ENCODE peak calls at places on chromosomes 3 and 15, in five cellular contexts. G is MM.1S; L is transverse colon; W is CD8-positive, alpha-beta T cell; E is AG09319. J is an unnamed sample.

GRCh38 chr3:58200846-58201355 is 9.9 kb downstream of the DNASE1L3 start:
- DNase-seq in E (no peak), G (no peak), L (no peak), W (no peak), J (no peak)

GRCh38 chr15:45521596-45522167 is 873 bp downstream of the SLC30A4 start:
- DNase-seq in L (peak; percentile 26), E (no peak), W (no peak), G (peak; percentile 38), J (peak; percentile 60)

GRCh38 chr3:9279959-9280358 is 30.5 kb upstream of the SRGAP3 start:
- DNase-seq in W (no peak), L (no peak), G (no peak), E (no peak), J (no peak)

GRCh38 chr15:100834731-100835130 is 44.9 kb upstream of the ALDH1A3 start:
- DNase-seq in L (no peak), E (no peak), G (no peak), W (no peak), J (no peak)

GRCh38 chr15:66053991-66054390 is 184.7 kb downstream of the RAB11A start:
- DNase-seq in G (no peak), W (no peak), E (no peak), L (no peak), J (no peak)

GRCh38 chr3:129587559-129588210 is 18.8 kb downstream of the PLXND1 start:
- DNase-seq in W (no peak), L (no peak), E (no peak), G (no peak), J (no peak)

GRCh38 chr3:38608086-38608775 is 41.3 kb downstream of the SCN5A start:
- DNase-seq in W (no peak), G (no peak), E (no peak), L (no peak), J (no peak)

GRCh38 chr3:132509096-132509495 is 88.0 kb upstream of the ACKR4 start:
- DNase-seq in W (no peak), G (no peak), E (no peak), L (no peak), J (no peak)

GRCh38 chr3:72177075-72178050 is 392.4 kb upstream of the PROK2 start:
- DNase-seq in E (no peak), L (peak; percentile 41), W (no peak), G (peak; percentile 63), J (peak; percentile 42)

GRCh38 chr3:59607628-59608027 is 557.8 kb upstream of the CFAP20DC start:
- DNase-seq in L (no peak), G (no peak), W (no peak), E (no peak), J (no peak)

DNA sequence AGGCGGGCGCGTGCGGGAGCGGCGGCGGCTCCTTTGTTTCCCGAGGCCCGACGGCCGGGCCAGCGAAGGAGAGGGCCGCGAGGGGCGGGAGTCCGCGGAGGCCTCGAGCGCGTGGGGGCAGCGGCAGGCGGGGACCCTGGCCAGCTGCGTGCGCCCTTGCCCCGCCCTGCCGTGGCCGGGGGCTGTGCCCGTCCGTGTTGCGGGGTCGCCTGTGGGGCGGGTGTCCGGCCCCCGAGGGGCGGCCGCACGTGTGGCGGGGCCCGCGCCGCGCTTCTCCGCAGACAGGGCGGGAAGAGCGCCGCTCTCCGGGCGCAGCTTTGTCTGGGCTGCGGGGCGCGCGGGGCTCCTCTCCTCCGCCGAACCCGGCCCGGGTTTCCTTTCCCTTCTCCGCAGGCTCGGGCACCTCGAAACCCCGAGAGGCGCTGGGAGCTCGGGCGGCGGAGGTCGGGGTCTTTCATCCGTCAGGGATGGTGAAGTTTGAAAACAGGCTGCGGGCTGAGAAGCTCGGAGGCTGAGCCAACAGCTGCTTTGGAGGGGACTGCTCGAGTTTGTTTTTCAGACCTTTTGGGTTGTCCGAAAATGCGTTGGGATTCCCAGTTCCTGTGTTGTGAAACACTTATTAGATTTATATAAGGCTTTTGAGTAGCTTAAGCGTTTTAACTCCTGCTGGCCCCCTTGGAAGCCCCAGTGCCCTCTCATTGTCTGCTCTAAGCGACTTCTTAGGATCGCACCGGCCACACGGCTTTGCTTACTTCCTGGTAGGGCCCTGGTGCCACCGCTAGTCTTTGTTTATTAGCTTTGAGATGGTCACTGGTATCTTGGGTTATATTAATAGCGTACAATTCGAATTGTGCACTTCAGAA is 817 bp downstream of the USP3 start:
- DNase-seq in L (peak; percentile 80), G (peak; percentile 83), W (peak; percentile 29), E (no peak), J (no peak)
- TF ChIP-seq CTCF in L (peak; percentile 70), G (peak; percentile 34), W (no peak), E (peak; percentile 8), J (peak; percentile 39)

GRCh38 chr3:146256851-146257486 is 6.1 kb upstream of the PLSCR4 start:
- DNase-seq in G (no peak), L (no peak), W (no peak), E (no peak), J (no peak)
- TF ChIP-seq CTCF in G (no peak), L (no peak), W (no peak), E (no peak), J (no peak)

GRCh38 chr3:54967586-54968244 is 39.9 kb upstream of the LRTM1 start:
- DNase-seq in W (no peak), L (no peak), G (no peak), E (no peak), J (no peak)

GRCh38 chr3:54968546-54969172 is 40.8 kb upstream of the LRTM1 start:
- DNase-seq in L (no peak), W (no peak), G (no peak), E (no peak), J (no peak)

GRCh38 chr3:54969652-54970051 is 41.8 kb upstream of the LRTM1 start:
- DNase-seq in E (no peak), G (no peak), L (no peak), W (no peak), J (no peak)

GRCh38 chr3:54965746-54966145 is 37.9 kb upstream of the LRTM1 start:
- DNase-seq in W (no peak), E (no peak), G (no peak), L (no peak), J (no peak)

DNA sequence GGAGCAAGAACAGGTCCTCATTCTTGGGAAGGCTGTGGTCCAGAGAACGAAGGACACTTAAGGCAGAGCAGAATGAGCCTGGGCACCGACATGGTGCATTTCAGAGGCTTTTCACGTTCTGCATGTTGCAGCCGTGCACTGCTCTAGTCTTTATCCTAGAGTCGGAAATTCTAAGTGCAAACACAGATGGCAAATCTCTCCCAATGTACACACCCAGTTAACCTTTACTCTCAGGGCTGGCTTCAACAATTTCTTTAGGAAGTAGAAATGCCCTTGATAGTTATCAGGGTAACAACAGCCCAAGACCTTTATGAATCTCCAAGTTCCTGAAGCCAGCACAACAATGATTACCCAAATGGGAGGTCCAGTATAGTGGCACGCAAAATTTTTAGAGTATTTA is 39.1 kb upstream of the LRTM1 start:
- DNase-seq in G (no peak), L (no peak), W (no peak), E (no peak), J (no peak)
- TF ChIP-seq CTCF in G (no peak), L (no peak), W (no peak), E (no peak), J (no peak)

GRCh38 chr3:42957573-42957972 is 21.5 kb upstream of the GASK1A start:
- DNase-seq in G (no peak), W (no peak), E (no peak), L (no peak), J (no peak)
- TF ChIP-seq CTCF in G (no peak), W (no peak), E (no peak), L (no peak), J (no peak)

DNA sequence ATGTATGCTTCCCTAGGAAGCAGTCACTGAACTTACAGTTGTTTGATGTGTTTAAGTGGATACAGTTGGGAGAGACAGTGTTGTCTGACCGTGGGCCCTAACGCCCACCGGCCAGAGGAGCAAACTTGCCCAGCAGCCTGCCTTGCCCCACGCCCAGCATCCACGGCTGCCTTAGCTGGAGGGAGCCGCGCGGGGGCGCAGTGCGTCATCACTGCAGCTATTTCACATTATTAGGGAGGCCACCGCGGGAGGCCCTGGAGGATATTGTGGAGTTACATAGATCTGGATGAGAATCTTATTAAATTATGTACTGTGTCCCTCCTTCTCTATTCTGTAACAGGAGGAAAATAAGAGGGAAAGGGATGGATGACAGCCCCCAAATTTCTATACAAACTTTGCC is 267.2 kb downstream of the GABRG3 start:
- DNase-seq in G (no peak), E (no peak), W (no peak), L (no peak), J (no peak)
- TF ChIP-seq CTCF in G (peak; percentile 18), E (no peak), W (no peak), L (no peak), J (no peak)

GRCh38 chr3:62228467-62228866 is 144.9 kb downstream of the FEZF2 start:
- DNase-seq in W (no peak), L (no peak), G (no peak), E (no peak), J (no peak)

GRCh38 chr3:62233065-62233464 is 140.3 kb downstream of the FEZF2 start:
- DNase-seq in G (no peak), E (no peak), W (no peak), L (no peak), J (no peak)

GRCh38 chr3:62226601-62227339 is 146.6 kb downstream of the FEZF2 start:
- DNase-seq in E (no peak), W (no peak), L (no peak), G (peak; percentile 37), J (no peak)

GRCh38 chr3:62229201-62229600 is 144.1 kb downstream of the FEZF2 start:
- DNase-seq in L (no peak), W (no peak), G (no peak), E (no peak), J (no peak)

DNA sequence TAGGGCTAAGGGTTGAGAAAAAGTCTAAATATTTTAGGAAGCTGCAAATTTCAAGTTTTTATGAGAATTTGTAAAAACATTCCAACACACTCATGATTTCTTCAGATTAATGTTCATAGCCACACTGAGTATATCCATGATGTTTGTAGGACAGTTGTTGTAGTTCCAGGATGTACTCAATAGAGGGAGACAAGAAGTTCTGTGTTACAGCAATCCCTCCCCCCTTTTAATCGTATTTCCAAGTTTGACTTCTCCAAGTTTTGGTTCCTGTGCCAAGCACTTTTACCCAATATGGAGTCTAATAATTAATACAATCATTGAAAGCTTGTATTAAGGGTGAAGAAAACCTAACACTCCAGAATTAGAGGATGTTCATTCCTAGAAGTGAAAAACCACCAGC is 143.4 kb downstream of the FEZF2 start:
- DNase-seq in L (no peak), W (no peak), E (no peak), G (no peak), J (no peak)
- TF ChIP-seq CTCF in L (no peak), W (no peak), E (no peak), G (peak; percentile 36), J (no peak)

DNA sequence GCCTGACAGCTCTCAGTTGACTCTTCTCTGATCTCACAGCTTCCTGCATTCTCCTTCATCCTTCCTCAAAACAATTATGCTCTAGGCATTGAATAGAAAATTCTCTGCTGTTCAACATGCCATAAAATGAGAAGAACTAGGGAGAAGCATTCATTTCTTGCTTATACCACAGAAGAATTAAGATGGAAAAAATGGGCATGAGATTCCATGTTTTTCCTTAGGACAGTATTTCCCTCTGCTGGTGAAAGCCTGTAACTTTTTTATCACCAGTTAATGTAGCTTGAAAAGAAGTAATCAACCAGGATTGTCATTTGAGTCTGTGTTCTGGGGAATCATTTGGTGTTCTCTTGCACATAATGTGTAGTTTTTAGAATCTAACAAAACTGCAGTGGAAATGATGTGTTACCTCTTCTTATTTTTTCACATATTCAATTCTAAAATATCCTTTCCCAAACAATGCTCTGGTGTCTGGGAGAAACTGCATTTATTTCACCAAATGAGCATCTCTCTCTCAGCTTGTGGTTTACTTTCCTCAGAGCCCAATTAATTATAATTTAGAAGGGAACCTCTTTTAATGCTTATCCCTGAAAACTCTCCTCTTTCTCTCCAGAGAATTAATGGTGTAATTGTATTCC is 92.8 kb upstream of the DCBLD2 start:
- DNase-seq in E (peak; percentile 42), W (no peak), L (no peak), G (no peak), J (no peak)
- TF ChIP-seq CTCF in E (peak; percentile 67), W (no peak), L (peak; percentile 66), G (peak; percentile 43), J (peak; percentile 23)